ENCODE peak calls at places on chromosomes 4 and X, in eight cellular contexts. E is natural killer cell, Q is neural crest cell, F is astrocyte of the spinal cord, O is AML-193, P is fibroblast of villous mesenchyme, D is AG09319, K is NCI-H1417 treated with DMSO at 0.1 percent for 48 hours. T is an unnamed sample.

GRCh38 chrX:37302569-37302968 is 46.6 kb upstream of the PRRG1 start:
- DNase-seq in F (no peak), K (no peak), E (no peak), O (peak), Q (no peak), D (peak), P (peak), T (peak)

GRCh38 chr4:8653326-8654000 is 60.9 kb downstream of the CPZ start:
- DNase-seq in D (no peak), K (no peak), F (no peak), E (no peak), Q (no peak), O (no peak), P (no peak), T (no peak)

GRCh38 chr4:93396274-93396673 is 432.3 kb upstream of the ATOH1 start:
- DNase-seq in P (peak), F (peak), E (no peak), D (peak), K (no peak), O (no peak), Q (no peak), T (no peak)

GRCh38 chr4:109052699-109053656 is 249.5 kb downstream of the COL25A1 start:
- DNase-seq in P (no peak), O (no peak), F (no peak), D (no peak), E (no peak), K (no peak), Q (no peak), T (no peak)

GRCh38 chr4:110245567-110245966 is 47.2 kb upstream of the ELOVL6 start:
- DNase-seq in O (no peak), Q (no peak), P (peak), E (no peak), F (peak), D (no peak), K (no peak), T (no peak)

GRCh38 chrX:154819771-154820341 is 14.6 kb upstream of the MPP1 start:
- DNase-seq in F (no peak), P (no peak), E (no peak), D (no peak), K (no peak), Q (no peak), O (no peak), T (no peak)

GRCh38 chr4:69910016-69910782 is 20.7 kb upstream of the CSN1S1 start:
- DNase-seq in F (peak), O (no peak), P (peak), D (peak), Q (no peak), K (no peak), E (no peak), T (no peak)

GRCh38 chr4:10721616-10722015 is 37.0 kb upstream of the CLNK start:
- DNase-seq in O (no peak), E (no peak), D (no peak), P (no peak), K (peak), Q (no peak), F (no peak), T (no peak)

GRCh38 chr4:44961001-44961755 is 234.8 kb upstream of the GNPDA2 start:
- DNase-seq in K (no peak), E (no peak), Q (no peak), D (no peak), O (no peak), P (no peak), F (no peak), T (no peak)

GRCh38 chr4:38958453-38958852 is 73.8 kb downstream of the TMEM156 start:
- DNase-seq in O (no peak), F (peak), D (no peak), K (no peak), E (no peak), P (peak), Q (no peak), T (no peak)

GRCh38 chrX:137031517-137032377 is 2.0 kb downstream of the GPR101 start:
- DNase-seq in K (peak), Q (peak), P (peak), E (no peak), O (no peak), F (peak), D (no peak), T (peak)

GRCh38 chrX:10470009-10470408 is 150.4 kb downstream of the MID1 start:
- DNase-seq in F (no peak), Q (no peak), O (no peak), K (no peak), P (peak), D (no peak), E (no peak), T (no peak)

GRCh38 chr4:105637409-105638258 is 70.9 kb downstream of the INTS12 start:
- DNase-seq in K (peak), D (no peak), E (no peak), Q (no peak), P (peak), F (peak), O (peak), T (peak)

GRCh38 chr4:8871417-8872401 is at the start of gene HMX1:
- DNase-seq in F (no peak), D (no peak), K (no peak), O (no peak), P (no peak), E (no peak), Q (peak), T (peak)

GRCh38 chrX:65516756-65517155 is 17.8 kb downstream of the LAS1L start:
- DNase-seq in P (no peak), O (no peak), E (no peak), F (no peak), D (no peak), K (no peak), Q (no peak), T (peak)

GRCh38 chr4:3713817-3714641 is 52.2 kb upstream of the ADRA2C start:
- DNase-seq in E (no peak), K (no peak), Q (no peak), F (no peak), D (no peak), O (no peak), P (no peak), T (no peak)

GRCh38 chr4:186700746-186701145 is 22.9 kb downstream of the FAT1 start:
- DNase-seq in F (peak), O (no peak), P (peak), K (no peak), E (no peak), Q (no peak), D (no peak), T (no peak)

GRCh38 chrX:96906741-96907140 is 23.0 kb downstream of the RPA4 start:
- DNase-seq in Q (no peak), F (peak), O (no peak), D (no peak), E (no peak), P (no peak), K (no peak), T (no peak)

GRCh38 chrX:12548746-12549145 is 242.5 kb upstream of the PRPS2 start:
- DNase-seq in F (peak), O (no peak), Q (peak), K (no peak), E (no peak), D (no peak), P (peak), T (no peak)

GRCh38 chr4:107213410-107213809 is 177.3 kb upstream of the DKK2 start:
- DNase-seq in P (peak), F (no peak), K (no peak), O (no peak), D (no peak), E (no peak), Q (no peak), T (no peak)

GRCh38 chr4:35559559-35560365 is 684.6 kb downstream of the ARAP2 start:
- DNase-seq in O (no peak), D (no peak), F (peak), Q (no peak), E (no peak), K (no peak), P (peak), T (no peak)

GRCh38 chrX:136057567-136057966 is 72.3 kb downstream of the SLC9A6 start:
- DNase-seq in K (no peak), O (no peak), D (no peak), P (peak), E (no peak), F (no peak), Q (no peak), T (no peak)

GRCh38 chr4:120003193-120003592 is 63.5 kb downstream of the MAD2L1 start:
- DNase-seq in P (no peak), Q (no peak), D (no peak), F (no peak), K (no peak), O (no peak), E (no peak), T (no peak)

T was measured in caudate nucleus.